ENCODE peak calls at places on chromosome 2, in four cellular contexts. S, H, W and I are unnamed samples.

GRCh38 chr2:121321476-121321875 is 36.5 kb upstream of the TFCP2L1 start:
- DNase-seq in H (no peak), S (no peak), W (no peak), I (no peak)

GRCh38 chr2:43039376-43040080 is 186.9 kb downstream of the ZFP36L2 start:
- DNase-seq in S (no peak), W (no peak), H (no peak), I (no peak)

GRCh38 chr2:156399950-156400703 is 36.1 kb upstream of the GPD2 start:
- DNase-seq in S (peak), H (peak), W (peak), I (peak)

GRCh38 chr2:206415618-206416243 is 27.6 kb upstream of the ADAM23 start:
- DNase-seq in H (no peak), W (peak), S (no peak), I (no peak)

GRCh38 chr2:156563994-156564753 is 128.0 kb downstream of the GPD2 start:
- DNase-seq in S (no peak), H (no peak), W (no peak), I (no peak)

GRCh38 chr2:15177103-15177502 is 384.0 kb downstream of the NBAS start:
- DNase-seq in H (no peak), W (no peak), S (no peak), I (peak)

GRCh38 chr2:118048396-118048795 is 34.5 kb upstream of the CCDC93 start:
- DNase-seq in S (no peak), H (no peak), W (no peak), I (no peak)

GRCh38 chr2:169683054-169683424 is 11.2 kb downstream of the CFAP210 start:
- DNase-seq in H (no peak), W (no peak), S (no peak), I (no peak)

GRCh38 chr2:201432551-201433388 is 18.5 kb downstream of the TRAK2 start:
- DNase-seq in H (peak), S (peak), W (no peak), I (no peak)

GRCh38 chr2:216606551-216607527 is 26.4 kb upstream of the IGFBP2 start:
- DNase-seq in W (no peak), S (no peak), H (no peak), I (no peak)

GRCh38 chr2:239593965-239594771 is 193.3 kb upstream of the HDAC4 start:
- DNase-seq in W (no peak), S (no peak), H (no peak), I (no peak)

GRCh38 chr2:233385489-233386044 is 31.3 kb downstream of the DGKD start:
- DNase-seq in W (no peak), H (no peak), S (no peak), I (no peak)

GRCh38 chr2:204019572-204020501 is 83.3 kb downstream of the ICOS start:
- DNase-seq in W (no peak), S (no peak), H (no peak), I (no peak)

GRCh38 chr2:12452211-12452610 is 264.5 kb upstream of the TRIB2 start:
- DNase-seq in S (no peak), W (no peak), H (no peak), I (no peak)

GRCh38 chr2:85584354-85584856 is at the start of gene VAMP5:
- DNase-seq in H (peak), S (no peak), W (peak), I (no peak)

GRCh38 chr2:192203876-192204275 is 9.1 kb upstream of the TMEFF2 start:
- DNase-seq in W (no peak), H (no peak), S (no peak), I (no peak)

GRCh38 chr2:32039447-32040219 is at the start of gene DPY30:
- DNase-seq in H (peak), W (peak), S (peak), I (peak)
- TF ChIP-seq REST in H (peak), W (no peak), S (no peak), I (no peak)

GRCh38 chr2:64212801-64213321 is 68.6 kb upstream of the PELI1 start:
- DNase-seq in S (peak), W (no peak), H (no peak), I (no peak)
- H3K27ac ChIP-seq in S (peak), W (no peak), H (no peak), I (no peak)

GRCh38 chr2:181457741-181458425 is 697 bp downstream of the ITGA4 start:
- DNase-seq in S (no peak), H (peak), W (no peak), I (no peak)

GRCh38 chr2:181458881-181459280 is 1.7 kb downstream of the ITGA4 start:
- DNase-seq in S (no peak), H (no peak), W (no peak), I (no peak)

GRCh38 chr2:181454990-181455520 is 2.1 kb upstream of the ITGA4 start:
- DNase-seq in S (no peak), W (no peak), H (no peak), I (no peak)

GRCh38 chr2:181456660-181457120 is 496 bp upstream of the ITGA4 start:
- DNase-seq in H (peak), S (no peak), W (no peak), I (no peak)

DNA sequence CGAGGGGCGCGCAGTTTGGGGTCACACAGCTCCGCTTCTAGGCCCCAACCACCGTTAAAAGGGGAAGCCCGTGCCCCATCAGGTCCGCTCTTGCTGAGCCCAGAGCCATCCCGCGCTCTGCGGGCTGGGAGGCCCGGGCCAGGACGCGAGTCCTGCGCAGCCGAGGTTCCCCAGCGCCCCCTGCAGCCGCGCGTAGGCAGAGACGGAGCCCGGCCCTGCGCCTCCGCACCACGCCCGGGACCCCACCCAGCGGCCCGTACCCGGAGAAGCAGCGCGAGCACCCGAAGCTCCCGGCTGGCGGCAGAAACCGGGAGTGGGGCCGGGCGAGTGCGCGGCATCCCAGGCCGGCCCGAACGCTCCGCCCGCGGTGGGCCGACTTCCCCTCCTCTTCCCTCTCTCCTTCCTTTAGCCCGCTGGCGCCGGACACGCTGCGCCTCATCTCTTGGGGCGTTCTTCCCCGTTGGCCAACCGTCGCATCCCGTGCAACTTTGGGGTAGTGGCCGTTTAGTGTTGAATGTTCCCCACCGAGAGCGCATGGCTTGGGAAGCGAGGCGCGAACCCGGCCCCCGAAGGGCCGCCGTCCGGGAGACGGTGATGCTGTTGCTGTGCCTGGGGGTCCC is at the start of gene ITGA4:
- DNase-seq in S (no peak), H (peak), W (no peak), I (no peak)
- TF ChIP-seq ELF1 in S (no peak), H (no peak), W (no peak), I (no peak)

GRCh38 chr2:136117909-136118818 is at the start of gene CXCR4:
- DNase-seq in W (no peak), S (peak), H (peak), I (peak)
- TF ChIP-seq REST in W (no peak), S (no peak), H (no peak), I (no peak)

DNA sequence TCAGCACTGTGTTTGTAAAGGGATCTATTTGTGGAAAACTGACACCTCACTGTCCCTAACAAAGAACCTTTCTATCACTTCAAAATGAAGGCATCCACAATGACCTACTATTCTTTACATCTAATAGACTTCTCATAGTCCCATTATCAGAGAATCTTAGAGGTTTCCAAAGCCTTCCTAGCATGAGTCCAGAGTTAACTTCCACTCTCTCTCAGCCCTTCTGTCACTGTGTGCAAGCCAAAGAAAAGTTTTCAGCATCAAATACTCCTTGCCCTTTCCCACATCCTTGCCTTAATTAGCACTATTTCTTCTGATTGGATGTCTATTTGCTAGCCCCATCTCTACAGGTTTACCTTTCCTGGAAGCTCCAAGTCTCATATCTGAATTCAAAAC is 178.5 kb downstream of the ERBB4 start:
- DNase-seq in H (no peak), W (peak), S (no peak), I (no peak)
- H3K27ac ChIP-seq in H (no peak), W (peak), S (no peak), I (no peak)